ENCODE peak calls at places on chromosome 1, in seven cellular contexts. One of them, this sample, is unnamed.

GRCh38 chr1:27602510-27603319 is 1.2 kb downstream of the AHDC1 start:
- DNase-seq in astrocyte of the cerebellum: no peak
- DNase-seq in progenitor cell of endocrine pancreas: peak; percentile 33
- DNase-seq in CD8-positive, alpha-beta T cell: no peak
- DNase-seq in glutamatergic neuron: peak; percentile 57
- DNase-seq in activated CD8-positive, alpha-beta T cell treated with anti-CD3 and anti-CD28 coated beads for 36 hours: peak; percentile 48
- DNase-seq in GM13977: peak; percentile 75
- DNase-seq in this sample: peak; percentile 67

GRCh38 chr1:74712863-74713262 is 20.0 kb downstream of the CRYZ start:
- DNase-seq in astrocyte of the cerebellum: no peak
- DNase-seq in progenitor cell of endocrine pancreas: no peak
- DNase-seq in CD8-positive, alpha-beta T cell: no peak
- DNase-seq in glutamatergic neuron: no peak
- DNase-seq in activated CD8-positive, alpha-beta T cell treated with anti-CD3 and anti-CD28 coated beads for 36 hours: no peak
- DNase-seq in GM13977: no peak
- DNase-seq in this sample: no peak

GRCh38 chr1:10829965-10830515 is 33.6 kb upstream of the CASZ1 start:
- DNase-seq in astrocyte of the cerebellum: no peak
- DNase-seq in progenitor cell of endocrine pancreas: no peak
- DNase-seq in CD8-positive, alpha-beta T cell: no peak
- DNase-seq in glutamatergic neuron: no peak
- DNase-seq in activated CD8-positive, alpha-beta T cell treated with anti-CD3 and anti-CD28 coated beads for 36 hours: no peak
- DNase-seq in GM13977: no peak
- DNase-seq in this sample: no peak

GRCh38 chr1:28642056-28642846 is 616 bp downstream of the TAF12 start:
- DNase-seq in astrocyte of the cerebellum: no peak
- DNase-seq in progenitor cell of endocrine pancreas: no peak
- DNase-seq in CD8-positive, alpha-beta T cell: no peak
- DNase-seq in glutamatergic neuron: no peak
- DNase-seq in activated CD8-positive, alpha-beta T cell treated with anti-CD3 and anti-CD28 coated beads for 36 hours: no peak
- DNase-seq in GM13977: peak; percentile 40
- DNase-seq in this sample: no peak

GRCh38 chr1:161989801-161990200 is 33.9 kb downstream of the OLFML2B start:
- DNase-seq in astrocyte of the cerebellum: no peak
- DNase-seq in progenitor cell of endocrine pancreas: no peak
- DNase-seq in CD8-positive, alpha-beta T cell: no peak
- DNase-seq in glutamatergic neuron: no peak
- DNase-seq in activated CD8-positive, alpha-beta T cell treated with anti-CD3 and anti-CD28 coated beads for 36 hours: no peak
- DNase-seq in GM13977: no peak
- DNase-seq in this sample: no peak

GRCh38 chr1:205576805-205577761 is 54.7 kb downstream of the ELK4 start:
- DNase-seq in astrocyte of the cerebellum: no peak
- DNase-seq in progenitor cell of endocrine pancreas: no peak
- DNase-seq in CD8-positive, alpha-beta T cell: no peak
- DNase-seq in glutamatergic neuron: no peak
- DNase-seq in activated CD8-positive, alpha-beta T cell treated with anti-CD3 and anti-CD28 coated beads for 36 hours: no peak
- DNase-seq in GM13977: no peak
- DNase-seq in this sample: no peak

GRCh38 chr1:10947691-10948462 is 64.6 kb upstream of the TARDBP start:
- DNase-seq in astrocyte of the cerebellum: no peak
- DNase-seq in progenitor cell of endocrine pancreas: no peak
- DNase-seq in CD8-positive, alpha-beta T cell: no peak
- DNase-seq in glutamatergic neuron: no peak
- DNase-seq in activated CD8-positive, alpha-beta T cell treated with anti-CD3 and anti-CD28 coated beads for 36 hours: no peak
- DNase-seq in GM13977: no peak
- DNase-seq in this sample: no peak

GRCh38 chr1:184034761-184035379 is 2.7 kb downstream of the COLGALT2 start:
- DNase-seq in astrocyte of the cerebellum: no peak
- DNase-seq in progenitor cell of endocrine pancreas: no peak
- DNase-seq in CD8-positive, alpha-beta T cell: no peak
- DNase-seq in glutamatergic neuron: no peak
- DNase-seq in activated CD8-positive, alpha-beta T cell treated with anti-CD3 and anti-CD28 coated beads for 36 hours: no peak
- DNase-seq in GM13977: no peak
- DNase-seq in this sample: no peak

GRCh38 chr1:164637461-164638375 is 78.7 kb downstream of the PBX1 start:
- DNase-seq in astrocyte of the cerebellum: peak; percentile 85
- DNase-seq in progenitor cell of endocrine pancreas: no peak
- DNase-seq in CD8-positive, alpha-beta T cell: no peak
- DNase-seq in glutamatergic neuron: no peak
- DNase-seq in activated CD8-positive, alpha-beta T cell treated with anti-CD3 and anti-CD28 coated beads for 36 hours: no peak
- DNase-seq in GM13977: no peak
- DNase-seq in this sample: no peak

GRCh38 chr1:161381707-161382106 is 14.0 kb upstream of the CFAP126 start:
- DNase-seq in astrocyte of the cerebellum: no peak
- DNase-seq in progenitor cell of endocrine pancreas: no peak
- DNase-seq in CD8-positive, alpha-beta T cell: no peak
- DNase-seq in glutamatergic neuron: no peak
- DNase-seq in activated CD8-positive, alpha-beta T cell treated with anti-CD3 and anti-CD28 coated beads for 36 hours: no peak
- DNase-seq in GM13977: no peak
- DNase-seq in this sample: no peak

GRCh38 chr1:214864896-214865688 is 217.4 kb upstream of the KCNK2 start:
- DNase-seq in astrocyte of the cerebellum: peak; percentile 46
- DNase-seq in progenitor cell of endocrine pancreas: no peak
- DNase-seq in CD8-positive, alpha-beta T cell: no peak
- DNase-seq in glutamatergic neuron: no peak
- DNase-seq in activated CD8-positive, alpha-beta T cell treated with anti-CD3 and anti-CD28 coated beads for 36 hours: no peak
- DNase-seq in GM13977: no peak
- DNase-seq in this sample: no peak

GRCh38 chr1:61051455-61052392 is 30.6 kb upstream of the NFIA start:
- DNase-seq in astrocyte of the cerebellum: no peak
- DNase-seq in progenitor cell of endocrine pancreas: no peak
- DNase-seq in CD8-positive, alpha-beta T cell: no peak
- DNase-seq in glutamatergic neuron: no peak
- DNase-seq in activated CD8-positive, alpha-beta T cell treated with anti-CD3 and anti-CD28 coated beads for 36 hours: no peak
- DNase-seq in GM13977: no peak
- DNase-seq in this sample: no peak

GRCh38 chr1:8239306-8240023 is 78.4 kb upstream of the SLC45A1 start:
- DNase-seq in astrocyte of the cerebellum: no peak
- DNase-seq in progenitor cell of endocrine pancreas: no peak
- DNase-seq in CD8-positive, alpha-beta T cell: no peak
- DNase-seq in glutamatergic neuron: no peak
- DNase-seq in activated CD8-positive, alpha-beta T cell treated with anti-CD3 and anti-CD28 coated beads for 36 hours: no peak
- DNase-seq in GM13977: no peak
- DNase-seq in this sample: no peak

GRCh38 chr1:159800177-159800935 is 1.8 kb upstream of the FCRL6 start:
- DNase-seq in astrocyte of the cerebellum: no peak
- DNase-seq in progenitor cell of endocrine pancreas: no peak
- DNase-seq in CD8-positive, alpha-beta T cell: peak; percentile 74
- DNase-seq in glutamatergic neuron: no peak
- DNase-seq in activated CD8-positive, alpha-beta T cell treated with anti-CD3 and anti-CD28 coated beads for 36 hours: peak; percentile 51
- DNase-seq in GM13977: peak; percentile 18
- DNase-seq in this sample: no peak

DNA sequence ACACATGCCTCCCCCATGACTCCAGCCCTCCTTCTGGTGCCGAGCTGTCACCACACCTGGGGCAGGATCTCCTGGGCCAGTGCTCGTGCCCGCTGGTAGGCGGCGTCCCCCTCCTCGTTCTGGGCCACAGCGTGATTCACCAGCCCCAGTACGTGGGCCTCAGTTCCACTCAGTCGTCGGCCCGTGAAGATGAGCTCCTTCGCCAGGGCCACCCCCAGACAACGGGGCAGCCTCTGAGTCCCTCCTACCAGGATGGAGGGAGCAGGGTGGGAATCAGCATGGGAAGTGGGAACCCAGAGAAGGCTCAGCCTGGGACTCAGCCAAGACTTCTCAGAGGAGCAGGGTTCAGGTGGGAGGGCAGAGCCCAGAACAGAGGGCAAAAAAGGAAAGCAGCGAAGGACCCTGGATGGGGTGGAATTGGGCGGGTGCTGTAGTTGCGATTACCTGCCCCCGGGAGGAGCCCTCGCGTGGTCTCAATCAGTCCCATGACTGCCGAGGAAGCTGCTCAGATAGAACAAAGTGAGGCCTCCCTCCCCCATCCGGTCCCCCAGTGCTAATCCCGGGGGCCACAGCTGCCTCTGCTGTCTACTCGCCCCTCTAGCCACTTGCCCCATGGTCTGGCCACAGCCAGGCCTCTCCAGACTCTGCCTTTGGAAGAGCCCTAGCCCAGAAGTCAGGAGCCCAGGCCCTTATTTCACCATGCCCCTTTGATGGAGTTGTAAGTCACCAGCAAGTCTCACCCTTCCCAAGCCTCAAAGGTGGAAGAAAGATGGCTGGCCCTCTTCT is 16.8 kb downstream of the ECHDC2 start:
- DNase-seq in astrocyte of the cerebellum: no peak
- DNase-seq in progenitor cell of endocrine pancreas: no peak
- DNase-seq in CD8-positive, alpha-beta T cell: peak; percentile 57
- DNase-seq in glutamatergic neuron: peak; percentile 52
- DNase-seq in activated CD8-positive, alpha-beta T cell treated with anti-CD3 and anti-CD28 coated beads for 36 hours: peak; percentile 67
- DNase-seq in GM13977: peak; percentile 78
- DNase-seq in this sample: peak; percentile 81
- TF ChIP-seq CTCF in astrocyte of the cerebellum: peak; percentile 51
- TF ChIP-seq CTCF in progenitor cell of endocrine pancreas: peak; percentile 47
- TF ChIP-seq CTCF in CD8-positive, alpha-beta T cell: peak; percentile 20
- TF ChIP-seq CTCF in glutamatergic neuron: no peak
- TF ChIP-seq CTCF in activated CD8-positive, alpha-beta T cell treated with anti-CD3 and anti-CD28 coated beads for 36 hours: peak; percentile 57
- TF ChIP-seq CTCF in GM13977: peak; percentile 52
- TF ChIP-seq CTCF in this sample: no peak

GRCh38 chr1:201309420-201309819 is 26.1 kb downstream of the PKP1 start:
- DNase-seq in astrocyte of the cerebellum: no peak
- DNase-seq in progenitor cell of endocrine pancreas: no peak
- DNase-seq in CD8-positive, alpha-beta T cell: no peak
- DNase-seq in glutamatergic neuron: peak; percentile 70
- DNase-seq in activated CD8-positive, alpha-beta T cell treated with anti-CD3 and anti-CD28 coated beads for 36 hours: peak; percentile 29
- DNase-seq in GM13977: peak; percentile 42
- DNase-seq in this sample: peak; percentile 48
- TF ChIP-seq CTCF in astrocyte of the cerebellum: peak; percentile 4
- TF ChIP-seq CTCF in progenitor cell of endocrine pancreas: peak; percentile 40
- TF ChIP-seq CTCF in CD8-positive, alpha-beta T cell: no peak
- TF ChIP-seq CTCF in glutamatergic neuron: no peak
- TF ChIP-seq CTCF in activated CD8-positive, alpha-beta T cell treated with anti-CD3 and anti-CD28 coated beads for 36 hours: no peak
- TF ChIP-seq CTCF in GM13977: peak; percentile 21
- TF ChIP-seq CTCF in this sample: no peak

DNA sequence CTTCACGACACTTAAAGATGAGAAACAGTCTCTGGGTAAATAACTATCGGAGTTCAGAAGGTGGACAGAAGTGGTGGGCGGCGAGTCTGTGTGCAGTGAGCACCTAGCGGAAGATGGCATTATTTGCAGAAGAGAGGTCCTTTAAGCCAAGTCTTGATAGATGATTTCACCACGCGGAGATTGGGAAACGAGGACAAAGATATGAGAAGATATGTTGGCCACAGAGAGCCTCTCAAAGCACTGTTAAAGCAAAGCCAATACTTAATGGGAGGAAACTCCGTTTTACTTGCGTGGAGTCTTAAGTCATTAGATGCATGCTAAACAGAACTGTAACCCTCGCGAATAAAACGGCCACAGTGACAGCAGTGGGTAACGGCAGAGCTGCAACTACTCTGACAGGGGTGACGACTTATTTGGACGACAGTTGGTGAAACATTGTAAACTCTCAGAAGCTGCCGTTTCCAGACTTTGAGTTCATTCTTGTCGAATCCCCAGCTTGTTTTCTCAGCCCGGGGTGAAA is 576 bp upstream of the CEP350 start:
- DNase-seq in astrocyte of the cerebellum: no peak
- DNase-seq in progenitor cell of endocrine pancreas: no peak
- DNase-seq in CD8-positive, alpha-beta T cell: no peak
- DNase-seq in glutamatergic neuron: no peak
- DNase-seq in activated CD8-positive, alpha-beta T cell treated with anti-CD3 and anti-CD28 coated beads for 36 hours: peak; percentile 77
- DNase-seq in GM13977: peak; percentile 23
- DNase-seq in this sample: peak; percentile 35
- TF ChIP-seq CTCF in astrocyte of the cerebellum: no peak
- TF ChIP-seq CTCF in progenitor cell of endocrine pancreas: peak; percentile 30
- TF ChIP-seq CTCF in CD8-positive, alpha-beta T cell: peak; percentile 47
- TF ChIP-seq CTCF in glutamatergic neuron: no peak
- TF ChIP-seq CTCF in activated CD8-positive, alpha-beta T cell treated with anti-CD3 and anti-CD28 coated beads for 36 hours: peak; percentile 62
- TF ChIP-seq CTCF in GM13977: peak; percentile 12
- TF ChIP-seq CTCF in this sample: no peak

GRCh38 chr1:9687876-9688582 is 36.5 kb downstream of the PIK3CD start:
- DNase-seq in astrocyte of the cerebellum: no peak
- DNase-seq in progenitor cell of endocrine pancreas: peak; percentile 14
- DNase-seq in CD8-positive, alpha-beta T cell: no peak
- DNase-seq in glutamatergic neuron: peak; percentile 52
- DNase-seq in activated CD8-positive, alpha-beta T cell treated with anti-CD3 and anti-CD28 coated beads for 36 hours: no peak
- DNase-seq in GM13977: no peak
- DNase-seq in this sample: no peak

GRCh38 chr1:9689011-9689706 is 37.6 kb downstream of the PIK3CD start:
- DNase-seq in astrocyte of the cerebellum: no peak
- DNase-seq in progenitor cell of endocrine pancreas: peak; percentile 85
- DNase-seq in CD8-positive, alpha-beta T cell: peak; percentile 91
- DNase-seq in glutamatergic neuron: peak; percentile 92
- DNase-seq in activated CD8-positive, alpha-beta T cell treated with anti-CD3 and anti-CD28 coated beads for 36 hours: peak; percentile 89
- DNase-seq in GM13977: peak; percentile 94
- DNase-seq in this sample: peak; percentile 94

GRCh38 chr1:9685833-9686232 is 34.3 kb downstream of the PIK3CD start:
- DNase-seq in astrocyte of the cerebellum: no peak
- DNase-seq in progenitor cell of endocrine pancreas: no peak
- DNase-seq in CD8-positive, alpha-beta T cell: no peak
- DNase-seq in glutamatergic neuron: no peak
- DNase-seq in activated CD8-positive, alpha-beta T cell treated with anti-CD3 and anti-CD28 coated beads for 36 hours: no peak
- DNase-seq in GM13977: no peak
- DNase-seq in this sample: no peak

GRCh38 chr1:9688599-9688998 is 37.1 kb downstream of the PIK3CD start:
- DNase-seq in astrocyte of the cerebellum: no peak
- DNase-seq in progenitor cell of endocrine pancreas: no peak
- DNase-seq in CD8-positive, alpha-beta T cell: no peak
- DNase-seq in glutamatergic neuron: no peak
- DNase-seq in activated CD8-positive, alpha-beta T cell treated with anti-CD3 and anti-CD28 coated beads for 36 hours: no peak
- DNase-seq in GM13977: no peak
- DNase-seq in this sample: no peak

GRCh38 chr1:9687120-9687875 is 35.8 kb downstream of the PIK3CD start:
- DNase-seq in astrocyte of the cerebellum: no peak
- DNase-seq in progenitor cell of endocrine pancreas: peak; percentile 53
- DNase-seq in CD8-positive, alpha-beta T cell: peak; percentile 71
- DNase-seq in glutamatergic neuron: peak; percentile 79
- DNase-seq in activated CD8-positive, alpha-beta T cell treated with anti-CD3 and anti-CD28 coated beads for 36 hours: peak; percentile 88
- DNase-seq in GM13977: peak; percentile 72
- DNase-seq in this sample: peak; percentile 77
- TF ChIP-seq CTCF in astrocyte of the cerebellum: peak; percentile 29
- TF ChIP-seq CTCF in progenitor cell of endocrine pancreas: peak; percentile 25
- TF ChIP-seq CTCF in CD8-positive, alpha-beta T cell: no peak
- TF ChIP-seq CTCF in glutamatergic neuron: no peak
- TF ChIP-seq CTCF in activated CD8-positive, alpha-beta T cell treated with anti-CD3 and anti-CD28 coated beads for 36 hours: peak; percentile 12
- TF ChIP-seq CTCF in GM13977: no peak
- TF ChIP-seq CTCF in this sample: no peak

GRCh38 chr1:23368562-23369334 is 888 bp downstream of the ZNF436 start:
- DNase-seq in astrocyte of the cerebellum: peak; percentile 65
- DNase-seq in progenitor cell of endocrine pancreas: peak; percentile 79
- DNase-seq in CD8-positive, alpha-beta T cell: peak; percentile 87
- DNase-seq in glutamatergic neuron: peak; percentile 97
- DNase-seq in activated CD8-positive, alpha-beta T cell treated with anti-CD3 and anti-CD28 coated beads for 36 hours: peak; percentile 94
- DNase-seq in GM13977: peak; percentile 90
- DNase-seq in this sample: peak; percentile 92
- TF ChIP-seq CTCF in astrocyte of the cerebellum: peak; percentile 11
- TF ChIP-seq CTCF in progenitor cell of endocrine pancreas: peak; percentile 48
- TF ChIP-seq CTCF in CD8-positive, alpha-beta T cell: no peak
- TF ChIP-seq CTCF in glutamatergic neuron: no peak
- TF ChIP-seq CTCF in activated CD8-positive, alpha-beta T cell treated with anti-CD3 and anti-CD28 coated beads for 36 hours: peak; percentile 37
- TF ChIP-seq CTCF in GM13977: peak; percentile 27
- TF ChIP-seq CTCF in this sample: peak; percentile 8

DNA sequence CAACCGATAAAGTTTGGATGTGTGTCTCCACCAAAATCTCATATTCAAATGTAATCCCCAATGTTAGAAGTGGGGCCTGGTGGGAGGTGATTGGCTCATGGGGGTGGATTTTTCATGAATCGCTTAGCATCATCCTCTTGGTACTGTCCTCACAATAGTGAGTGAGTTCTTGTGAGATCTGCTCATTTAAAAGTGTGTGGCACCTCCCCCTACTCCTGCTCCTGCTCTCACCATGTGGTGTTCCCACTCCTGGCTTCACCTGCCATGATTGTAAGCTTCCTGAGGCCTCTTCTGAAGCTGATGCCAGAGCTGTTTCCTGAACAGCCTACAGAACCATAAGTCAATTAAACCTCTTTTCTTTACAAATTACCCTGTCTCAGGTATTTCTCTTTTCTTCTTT is 28.2 kb upstream of the PRDX6 start:
- DNase-seq in astrocyte of the cerebellum: no peak
- DNase-seq in progenitor cell of endocrine pancreas: no peak
- DNase-seq in CD8-positive, alpha-beta T cell: no peak
- DNase-seq in glutamatergic neuron: no peak
- DNase-seq in activated CD8-positive, alpha-beta T cell treated with anti-CD3 and anti-CD28 coated beads for 36 hours: no peak
- DNase-seq in GM13977: no peak
- DNase-seq in this sample: no peak
- TF ChIP-seq CTCF in astrocyte of the cerebellum: no peak
- TF ChIP-seq CTCF in progenitor cell of endocrine pancreas: no peak
- TF ChIP-seq CTCF in CD8-positive, alpha-beta T cell: no peak
- TF ChIP-seq CTCF in glutamatergic neuron: no peak
- TF ChIP-seq CTCF in activated CD8-positive, alpha-beta T cell treated with anti-CD3 and anti-CD28 coated beads for 36 hours: no peak
- TF ChIP-seq CTCF in GM13977: no peak
- TF ChIP-seq CTCF in this sample: no peak

This sample was measured in GM13976.